ENCODE peak calls at places on chromosomes 11 and 22, in ten cellular contexts. Z, S, K, Q, J, G, T, A, Y and P are unnamed samples.

GRCh38 chr11:87456499-87456898 is 418.8 kb downstream of the TMEM135 start:
- DNase-seq in Z (no peak), S (no peak), K (no peak), Q (no peak), J (no peak), G (no peak), T (no peak), A (no peak), Y (no peak), P (no peak)

GRCh38 chr22:16608931-16609330 is 16.3 kb upstream of the CCT8L2 start:
- DNase-seq in Z (no peak), S (no peak), K (no peak), Q (no peak), J (peak), G (no peak), T (no peak), A (no peak), Y (no peak), P (no peak)

GRCh38 chr22:39077513-39077840 is 402 bp downstream of the APOBEC3G start:
- DNase-seq in Z (no peak), S (no peak), K (no peak), Q (no peak), J (no peak), G (no peak), T (no peak), A (peak), Y (no peak), P (no peak)

GRCh38 chr11:69918231-69918937 is 99.2 kb upstream of the FGF3 start:
- DNase-seq in Z (peak), S (no peak), K (no peak), Q (peak), J (no peak), G (no peak), T (peak), A (peak), Y (no peak), P (no peak)

GRCh38 chr11:83151274-83151977 is 5.5 kb upstream of the PCF11 start:
- DNase-seq in Z (no peak), S (no peak), K (no peak), Q (no peak), J (peak), G (no peak), T (no peak), A (peak), Y (no peak), P (no peak)

GRCh38 chr11:87437844-87438223 is 400.1 kb downstream of the TMEM135 start:
- DNase-seq in Z (no peak), S (no peak), K (no peak), Q (no peak), J (peak), G (no peak), T (no peak), A (no peak), Y (no peak), P (no peak)

GRCh38 chr22:18057568-18058209 is 20.1 kb upstream of the PEX26 start:
- DNase-seq in Z (no peak), S (no peak), K (no peak), Q (no peak), J (peak), G (peak), T (no peak), A (peak), Y (no peak), P (no peak)

GRCh38 chr22:42643632-42644421 is 3.4 kb upstream of the ATP5MGL start:
- DNase-seq in Z (no peak), S (no peak), K (no peak), Q (no peak), J (no peak), G (no peak), T (no peak), A (no peak), Y (no peak), P (no peak)

GRCh38 chr11:134762248-134763029 is 350.4 kb upstream of the B3GAT1 start:
- DNase-seq in Z (no peak), S (no peak), K (no peak), Q (no peak), J (peak), G (no peak), T (no peak), A (no peak), Y (no peak), P (no peak)

GRCh38 chr22:46788426-46789168 is 26.1 kb downstream of the TBC1D22A start:
- DNase-seq in Z (no peak), S (no peak), K (no peak), Q (no peak), J (no peak), G (no peak), T (peak), A (no peak), Y (no peak), P (no peak)

GRCh38 chr22:36765131-36765942 is 10.6 kb downstream of the IFT27 start:
- DNase-seq in Z (peak), S (no peak), K (no peak), Q (no peak), J (no peak), G (no peak), T (peak), A (no peak), Y (no peak), P (no peak)

GRCh38 chr22:19378362-19378711 is 53.2 kb downstream of the HIRA start:
- DNase-seq in Z (no peak), S (no peak), K (no peak), Q (no peak), J (no peak), G (no peak), T (no peak), A (no peak), Y (no peak), P (no peak)

GRCh38 chr11:120431633-120432032 is 79.9 kb upstream of the GRIK4 start:
- DNase-seq in Z (no peak), S (no peak), K (no peak), Q (no peak), J (peak), G (no peak), T (no peak), A (no peak), Y (no peak), P (peak)

GRCh38 chr22:48957987-48958321 is 869.7 kb downstream of the BRD1 start:
- DNase-seq in Z (no peak), S (no peak), K (no peak), Q (no peak), J (no peak), G (no peak), T (no peak), A (no peak), Y (no peak), P (no peak)

GRCh38 chr11:115709297-115709696 is 205.1 kb upstream of the CADM1 start:
- DNase-seq in Z (no peak), S (no peak), K (no peak), Q (no peak), J (no peak), G (no peak), T (no peak), A (no peak), Y (no peak), P (no peak)

GRCh38 chr11:109405671-109406070 is 16.3 kb upstream of the C11orf87 start:
- DNase-seq in Z (no peak), S (no peak), K (no peak), Q (no peak), J (no peak), G (no peak), T (no peak), A (no peak), Y (no peak), P (no peak)

GRCh38 chr22:19819911-19820879 is 34.5 kb downstream of the GNB1L start:
- DNase-seq in Z (peak), S (no peak), K (no peak), Q (peak), J (no peak), G (no peak), T (no peak), A (no peak), Y (no peak), P (peak)

GRCh38 chr11:109140426-109140825 is 281.6 kb upstream of the C11orf87 start:
- DNase-seq in Z (no peak), S (no peak), K (no peak), Q (no peak), J (no peak), G (no peak), T (no peak), A (no peak), Y (no peak), P (no peak)

GRCh38 chr11:19393941-19394340 is 153.2 kb upstream of the E2F8 start:
- DNase-seq in Z (no peak), S (no peak), K (no peak), Q (no peak), J (peak), G (no peak), T (no peak), A (no peak), Y (no peak), P (no peak)

GRCh38 chr11:23313001-23313400 is 452.7 kb upstream of the CCDC179 start:
- DNase-seq in Z (no peak), S (no peak), K (no peak), Q (no peak), J (no peak), G (no peak), T (no peak), A (no peak), Y (no peak), P (no peak)

GRCh38 chr11:15716550-15716949 is 601.8 kb downstream of the INSC start:
- DNase-seq in Z (no peak), S (no peak), K (no peak), Q (no peak), J (peak), G (no peak), T (no peak), A (no peak), Y (no peak), P (no peak)

GRCh38 chr11:70606951-70607330 is 208.6 kb downstream of the CTTN start:
- DNase-seq in Z (no peak), S (no peak), K (no peak), Q (no peak), J (no peak), G (no peak), T (no peak), A (no peak), Y (no peak), P (no peak)

GRCh38 chr11:10314199-10315072 is 9.6 kb downstream of the ADM start:
- DNase-seq in Z (no peak), S (no peak), K (no peak), Q (no peak), J (peak), G (no peak), T (no peak), A (no peak), Y (no peak), P (no peak)

GRCh38 chr22:24265734-24266133 is 4.9 kb upstream of the SPECC1L start:
- DNase-seq in Z (no peak), S (no peak), K (no peak), Q (no peak), J (no peak), G (no peak), T (no peak), A (no peak), Y (no peak), P (no peak)

GRCh38 chr11:93248602-93249001 is 50.8 kb upstream of the SLC36A4 start:
- DNase-seq in Z (no peak), S (no peak), K (no peak), Q (no peak), J (no peak), G (no peak), T (no peak), A (no peak), Y (no peak), P (no peak)

GRCh38 chr11:9615031-9615451 is 41.6 kb downstream of the WEE1 start:
- DNase-seq in Z (no peak), S (no peak), K (no peak), Q (no peak), J (peak), G (no peak), T (no peak), A (peak), Y (no peak), P (no peak)

GRCh38 chr22:21942407-21942895 is 10.2 kb downstream of the PPM1F start:
- DNase-seq in Z (no peak), S (no peak), K (no peak), Q (peak), J (peak), G (no peak), T (no peak), A (peak), Y (no peak), P (no peak)

GRCh38 chr11:86575208-86575855 is 97.1 kb downstream of the ME3 start:
- DNase-seq in Z (no peak), S (no peak), K (no peak), Q (no peak), J (peak), G (no peak), T (no peak), A (no peak), Y (no peak), P (no peak)

GRCh38 chr22:50085211-50085999 is at the start of gene MLC1:
- DNase-seq in Z (no peak), S (no peak), K (no peak), Q (no peak), J (no peak), G (no peak), T (peak), A (no peak), Y (no peak), P (no peak)

GRCh38 chr11:33635161-33635560 is 65.5 kb downstream of the C11orf91 start:
- DNase-seq in Z (no peak), S (no peak), K (no peak), Q (no peak), J (no peak), G (no peak), T (no peak), A (no peak), Y (no peak), P (no peak)

GRCh38 chr11:27640954-27641353 is 59.3 kb downstream of the BDNF start:
- DNase-seq in Z (no peak), S (no peak), K (no peak), Q (no peak), J (no peak), G (no peak), T (no peak), A (no peak), Y (no peak), P (no peak)

GRCh38 chr22:36010090-36010489 is 18.5 kb downstream of the RBFOX2 start:
- DNase-seq in Z (no peak), S (no peak), K (no peak), Q (no peak), J (no peak), G (no peak), T (no peak), A (no peak), Y (no peak), P (no peak)